ENCODE peak calls at places on chromosomes 7 and 10, in six cellular contexts. I, U, J, B, N and D are unnamed samples.

GRCh38 chr7:110519851-110520250 is 571.1 kb upstream of the LRRN3 start:
- DNase-seq in N (no peak), I (no peak), U (no peak), B (no peak), J (no peak), D (no peak)

GRCh38 chr7:73773700-73774517 is 3.8 kb upstream of the CLDN3 start:
- DNase-seq in J (no peak), I (no peak), N (no peak), U (no peak), B (no peak), D (no peak)

GRCh38 chr7:101546308-101546936 is 82.7 kb downstream of the MYL10 start:
- DNase-seq in N (peak; percentile 9), B (no peak), I (no peak), U (no peak), J (no peak), D (no peak)

GRCh38 chr7:47724335-47724982 is 142.5 kb upstream of the TNS3 start:
- DNase-seq in J (no peak), U (peak; percentile 93), I (no peak), N (no peak), B (no peak), D (peak; percentile 12)

GRCh38 chr7:80182630-80183276 is 48.1 kb downstream of the GNAI1 start:
- DNase-seq in N (no peak), I (no peak), U (no peak), B (no peak), J (no peak), D (no peak)

GRCh38 chr10:48444266-48444665 is 137.8 kb downstream of the MAPK8 start:
- DNase-seq in J (no peak), N (no peak), B (no peak), I (peak; percentile 34), U (no peak), D (no peak)

GRCh38 chr10:131094406-131095108 is 217.0 kb downstream of the TCERG1L start:
- DNase-seq in U (no peak), B (no peak), J (no peak), N (no peak), I (no peak), D (no peak)

GRCh38 chr7:75987026-75987804 is 7.2 kb downstream of the TMEM120A start:
- DNase-seq in N (no peak), B (no peak), J (no peak), I (no peak), U (no peak), D (no peak)

GRCh38 chr10:48634198-48634983 is 29.5 kb upstream of the ARHGAP22 start:
- DNase-seq in U (peak; percentile 81), B (peak; percentile 50), J (no peak), I (peak; percentile 69), N (peak; percentile 78), D (peak; percentile 68)

GRCh38 chr7:68006619-68007018 is 1010.0 kb downstream of the TYW1 start:
- DNase-seq in U (no peak), B (no peak), N (no peak), J (no peak), I (no peak), D (no peak)

GRCh38 chr10:126179637-126180036 is 208.6 kb downstream of the ADAM12 start:
- DNase-seq in N (no peak), U (no peak), B (no peak), I (no peak), J (no peak), D (no peak)

GRCh38 chr7:39621261-39621660 is 2.1 kb upstream of the RALA start:
- DNase-seq in B (no peak), I (no peak), J (no peak), U (peak; percentile 54), N (no peak), D (no peak)

GRCh38 chr10:84766923-84767322 is 438.5 kb downstream of the CCSER2 start:
- DNase-seq in I (no peak), N (no peak), U (no peak), J (no peak), B (no peak), D (no peak)

GRCh38 chr7:96596120-96596826 is 113.4 kb downstream of the SEM1 start:
- DNase-seq in N (no peak), B (no peak), J (no peak), I (peak; percentile 27), U (peak; percentile 7), D (no peak)

GRCh38 chr7:49670991-49671390 is 102.4 kb upstream of the VWC2 start:
- DNase-seq in U (no peak), I (no peak), N (no peak), B (no peak), J (no peak), D (no peak)

GRCh38 chr10:62095341-62096071 is 173.1 kb downstream of the RTKN2 start:
- DNase-seq in N (no peak), J (no peak), B (no peak), I (no peak), U (peak; percentile 87), D (no peak)

GRCh38 chr10:94630017-94630688 is 53.4 kb upstream of the CYP2C18 start:
- DNase-seq in J (peak; percentile 4), U (peak; percentile 64), I (no peak), B (no peak), N (no peak), D (no peak)

GRCh38 chr10:123157210-123157609 is 3.0 kb downstream of the BUB3 start:
- DNase-seq in N (no peak), J (no peak), B (no peak), I (no peak), U (peak; percentile 49), D (no peak)

GRCh38 chr7:43764039-43764789 is 5.7 kb downstream of the BLVRA start:
- DNase-seq in J (peak; percentile 8), B (no peak), N (peak; percentile 44), I (no peak), U (no peak), D (peak; percentile 39)

GRCh38 chr10:102644646-102645387 is 538 bp downstream of the TRIM8 start:
- DNase-seq in J (peak; percentile 80), B (peak; percentile 88), I (peak; percentile 93), U (peak; percentile 83), N (peak; percentile 85), D (peak; percentile 91)

GRCh38 chr10:130515670-130516069 is 379.5 kb downstream of the GLRX3 start:
- DNase-seq in U (no peak), B (no peak), J (no peak), I (no peak), N (no peak), D (no peak)

GRCh38 chr7:45145881-45146280 is 11.7 kb upstream of the RAMP3 start:
- DNase-seq in J (no peak), N (no peak), I (no peak), B (no peak), U (no peak), D (no peak)

GRCh38 chr10:119776536-119776935 is 50.7 kb downstream of the INPP5F start:
- DNase-seq in I (no peak), B (no peak), N (no peak), U (no peak), J (no peak), D (no peak)

GRCh38 chr10:122102146-122102866 is 113.3 kb downstream of the TACC2 start:
- DNase-seq in J (no peak), B (no peak), I (no peak), U (no peak), N (no peak), D (no peak)

GRCh38 chr10:60907972-60908371 is 36.0 kb downstream of the RHOBTB1 start:
- DNase-seq in B (no peak), I (no peak), J (no peak), N (no peak), U (no peak), D (no peak)

GRCh38 chr7:75054744-75055527 is 18.7 kb downstream of the RCC1L start:
- DNase-seq in J (no peak), U (peak; percentile 77), I (no peak), B (peak; percentile 61), N (peak; percentile 71), D (peak; percentile 86)

GRCh38 chr7:1678070-1678543 is 8.0 kb downstream of the ELFN1 start:
- DNase-seq in I (no peak), U (no peak), N (no peak), B (no peak), J (no peak), D (peak; percentile 13)

GRCh38 chr10:71009031-71009605 is 120.8 kb upstream of the PCBD1 start:
- DNase-seq in B (no peak), N (no peak), U (no peak), J (no peak), I (peak; percentile 50), D (no peak)

GRCh38 chr10:132637477-132638129 is 100.0 kb downstream of the INPP5A start:
- DNase-seq in U (peak; percentile 87), N (no peak), I (no peak), B (no peak), J (peak; percentile 56), D (no peak)

GRCh38 chr10:14173391-14173705 is 157.4 kb downstream of the FRMD4A start:
- DNase-seq in I (no peak), N (no peak), B (no peak), J (peak; percentile 38), U (no peak), D (no peak)
- H3K4me3 ChIP-seq in I (no peak overlapping the region), N (peak overlapping the region; percentile 49), B (peak overlapping the region; percentile 52), J (peak overlapping the region; percentile 65), U (peak overlapping the region; percentile 73), D (peak overlapping the region; percentile 44)

GRCh38 chr10:4240641-4241197 is 455.7 kb upstream of the KLF6 start:
- DNase-seq in B (no peak), J (no peak), I (no peak), N (no peak), U (peak; percentile 77), D (no peak)

GRCh38 chr10:4243651-4244050 is 458.6 kb upstream of the KLF6 start:
- DNase-seq in U (peak; percentile 96), I (no peak), J (no peak), B (no peak), N (peak; percentile 58), D (peak; percentile 47)

GRCh38 chr10:4242561-4243035 is 457.6 kb upstream of the KLF6 start:
- DNase-seq in I (no peak), U (peak; percentile 80), B (peak; percentile 27), N (no peak), J (no peak), D (no peak)

GRCh38 chr10:4241724-4242345 is 456.8 kb upstream of the KLF6 start:
- DNase-seq in N (no peak), J (no peak), U (peak; percentile 94), I (no peak), B (no peak), D (peak; percentile 78)

GRCh38 chr10:4243169-4243568 is 458.2 kb upstream of the KLF6 start:
- DNase-seq in B (no peak), N (no peak), J (no peak), I (no peak), U (no peak), D (no peak)
- H3K4me3 ChIP-seq in B (peak overlapping the region; percentile 45), N (peak overlapping the region; percentile 52), J (no peak overlapping the region), I (no peak overlapping the region), U (peak overlapping the region; percentile 79), D (peak overlapping the region; percentile 40)

DNA sequence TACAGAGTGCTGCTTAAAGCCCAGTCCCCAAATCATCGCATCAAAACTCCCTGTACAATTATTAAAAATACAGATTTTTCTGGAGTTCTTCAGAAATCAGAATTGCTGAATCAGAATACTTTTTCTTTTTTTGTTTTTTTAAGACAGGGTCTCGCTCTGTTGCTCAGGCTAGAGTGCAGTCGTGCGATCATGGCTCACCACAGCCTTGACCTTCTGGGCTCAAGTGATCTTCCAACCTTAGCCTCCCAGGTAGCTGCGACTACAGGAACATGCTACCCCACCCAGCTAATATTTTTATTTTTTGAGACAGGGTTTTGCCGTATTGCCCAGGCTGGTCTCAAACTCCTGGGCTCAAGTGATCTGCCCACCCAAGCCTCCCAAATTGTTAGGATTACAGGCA is 3.9 kb downstream of the BBIP1 start:
- DNase-seq in I (no peak), B (no peak), N (no peak), J (no peak), U (no peak), D (no peak)
- H3K4me3 ChIP-seq in I (no peak overlapping the region), B (no peak overlapping the region), N (no peak overlapping the region), J (no peak overlapping the region), U (no peak overlapping the region), D (no peak overlapping the region)

GRCh38 chr7:70392282-70392681 is 739.7 kb upstream of the GALNT17 start:
- DNase-seq in N (no peak), B (no peak), I (no peak), U (peak; percentile 75), J (no peak), D (no peak)
- H3K4me3 ChIP-seq in N (no peak overlapping the region), B (no peak overlapping the region), I (no peak overlapping the region), U (peak overlapping the region; percentile 57), J (no peak overlapping the region), D (no peak overlapping the region)